ENCODE peak calls at places on chromosomes 13 and 19, in seven cellular contexts. F, E, M, X, C, Q and O are unnamed samples. For H3K27me3, the result is how much of the 10 kb centered on the place peaks cover.

GRCh38 chr13:22173605-22174004 is 502.7 kb downstream of the FGF9 start:
- DNase-seq in C (peak), E (no peak), M (no peak), Q (no peak), F (no peak), X (no peak), O (peak)

GRCh38 chr19:3604227-3604986 is 2.3 kb downstream of the TBXA2R start:
- DNase-seq in C (no peak), M (no peak), Q (no peak), E (no peak), X (no peak), F (no peak), O (no peak)

GRCh38 chr13:29999492-30000372 is 149.3 kb upstream of the UBL3 start:
- DNase-seq in E (no peak), C (no peak), M (no peak), Q (no peak), F (no peak), X (no peak), O (no peak)

GRCh38 chr13:107238262-107238661 is 670.3 kb upstream of the ARGLU1 start:
- DNase-seq in C (no peak), X (no peak), Q (no peak), F (no peak), M (no peak), E (no peak), O (no peak)

GRCh38 chr13:108178105-108178504 is 37.2 kb downstream of the LIG4 start:
- DNase-seq in F (no peak), M (no peak), C (no peak), E (no peak), X (no peak), Q (no peak), O (no peak)

GRCh38 chr13:24606486-24607170 is 73.6 kb upstream of the ATP12A start:
- DNase-seq in C (no peak), Q (no peak), F (no peak), X (no peak), E (no peak), M (no peak), O (no peak)

GRCh38 chr13:78334059-78334458 is 269.3 kb downstream of the POU4F1 start:
- DNase-seq in Q (no peak), X (no peak), M (peak), E (no peak), F (no peak), C (no peak), O (no peak)

GRCh38 chr19:48737360-48737998 is 2.9 kb downstream of the RASIP1 start:
- DNase-seq in E (no peak), X (no peak), C (peak), Q (no peak), M (peak), F (no peak), O (no peak)

GRCh38 chr13:32804673-32805260 is 211.5 kb upstream of the KL start:
- DNase-seq in E (no peak), C (peak), Q (peak), M (no peak), F (no peak), X (no peak), O (no peak)

GRCh38 chr19:1425102-1425842 is 12.9 kb upstream of the RPS15 start:
- DNase-seq in F (no peak), X (no peak), M (no peak), C (peak), E (no peak), Q (no peak), O (peak)

GRCh38 chr19:14433454-14434156 is 499 bp downstream of the PKN1 start:
- DNase-seq in C (no peak), F (peak), M (no peak), E (no peak), Q (no peak), X (no peak), O (no peak)

GRCh38 chr13:110910013-110910890 is 4.6 kb downstream of the ANKRD10 start:
- DNase-seq in F (no peak), X (no peak), E (no peak), Q (no peak), M (no peak), C (no peak), O (no peak)

GRCh38 chr13:113562866-113563265 is 21.7 kb upstream of the TFDP1 start:
- DNase-seq in X (no peak), M (no peak), E (peak), C (no peak), F (no peak), Q (no peak), O (no peak)

GRCh38 chr13:60397693-60398437 is 845 bp downstream of the TDRD3 start:
- DNase-seq in Q (peak), C (peak), F (peak), M (peak), X (peak), E (peak), O (peak)

GRCh38 chr19:35513975-35514809 is 743 bp upstream of the DMKN start:
- DNase-seq in M (peak), C (peak), Q (no peak), X (no peak), F (no peak), E (no peak), O (no peak)

GRCh38 chr19:42217522-42218442 is at the start of gene DEDD2:
- DNase-seq in E (peak), C (peak), Q (peak), F (peak), M (peak), X (peak), O (peak)
- TF ChIP-seq CTCF in E (no peak), C (peak), Q (no peak), F (no peak), M (no peak), X (no peak), O (peak)

GRCh38 chr19:5624741-5625140 is 1.9 kb downstream of the SAFB start:
- DNase-seq in Q (no peak), M (no peak), C (no peak), E (no peak), X (no peak), F (no peak), O (no peak)

GRCh38 chr19:5622465-5623396 is at the start of the genes SAFB and SAFB2:
- DNase-seq in X (peak), Q (peak), C (peak), F (peak), E (peak), M (peak), O (peak)

GRCh38 chr19:5624154-5624663 is 1.3 kb downstream of the SAFB start:
- DNase-seq in E (peak), Q (peak), X (no peak), F (peak), M (no peak), C (peak), O (no peak)

GRCh38 chr19:5621945-5622464 is 571 bp downstream of the SAFB2 start:
- DNase-seq in M (no peak), F (peak), Q (no peak), E (no peak), X (peak), C (no peak), O (no peak)

GRCh38 chr19:5623397-5624153 is 692 bp downstream of the SAFB start:
- DNase-seq in E (no peak), X (peak), C (no peak), F (peak), M (no peak), Q (no peak), O (no peak)
- H3K27ac ChIP-seq in E (peak), X (peak), C (peak), F (peak), M (no peak), Q (peak), O (peak)

GRCh38 chr13:99893567-99893966 is 78.0 kb downstream of the ZIC5 start:
- DNase-seq in E (no peak), M (no peak), X (no peak), C (no peak), F (no peak), Q (no peak), O (no peak)

GRCh38 chr13:99892866-99893504 is 78.6 kb downstream of the ZIC5 start:
- DNase-seq in X (no peak), F (no peak), M (no peak), C (no peak), E (no peak), Q (no peak), O (no peak)

GRCh38 chr13:99894835-99895427 is 76.6 kb downstream of the ZIC5 start:
- DNase-seq in E (no peak), X (no peak), C (no peak), Q (no peak), F (no peak), M (no peak), O (no peak)

GRCh38 chr13:99894105-99894504 is 77.5 kb downstream of the ZIC5 start:
- DNase-seq in F (no peak), X (no peak), C (no peak), M (no peak), E (no peak), Q (no peak), O (no peak)

DNA sequence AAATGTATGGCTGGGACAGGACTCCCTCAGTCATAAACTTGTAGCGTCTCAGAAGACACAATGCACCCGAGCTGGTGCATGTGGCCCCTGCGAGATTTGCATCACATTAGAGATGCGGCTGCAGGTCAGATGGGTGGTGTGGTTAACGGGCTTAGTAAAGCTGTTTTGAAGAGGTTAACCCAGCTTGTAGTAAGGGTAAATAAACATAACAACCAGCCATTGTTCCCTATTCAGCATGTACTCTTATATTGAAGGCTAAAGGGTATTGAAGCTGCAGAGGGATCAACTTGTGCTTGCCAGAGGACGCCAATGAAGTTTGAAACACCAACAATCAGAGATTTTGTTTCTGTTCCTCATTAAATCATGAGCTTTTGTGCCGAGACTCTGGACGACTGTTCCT is 79.4 kb downstream of the ZIC5 start:
- DNase-seq in F (no peak), M (peak), X (no peak), C (no peak), Q (no peak), E (no peak), O (no peak)
- H3K27me3 ChIP-seq in F (under half), M (under half), X (under half), C (half or more), Q (half or more), E (under half), O (half or more)

GRCh38 chr13:94345374-94346195 is 133.9 kb downstream of the DCT start:
- DNase-seq in E (no peak), C (peak), Q (peak), F (no peak), M (no peak), X (no peak), O (peak)
- TF ChIP-seq CTCF in E (no peak), C (no peak), Q (no peak), F (no peak), M (peak), X (no peak), O (peak)

DNA sequence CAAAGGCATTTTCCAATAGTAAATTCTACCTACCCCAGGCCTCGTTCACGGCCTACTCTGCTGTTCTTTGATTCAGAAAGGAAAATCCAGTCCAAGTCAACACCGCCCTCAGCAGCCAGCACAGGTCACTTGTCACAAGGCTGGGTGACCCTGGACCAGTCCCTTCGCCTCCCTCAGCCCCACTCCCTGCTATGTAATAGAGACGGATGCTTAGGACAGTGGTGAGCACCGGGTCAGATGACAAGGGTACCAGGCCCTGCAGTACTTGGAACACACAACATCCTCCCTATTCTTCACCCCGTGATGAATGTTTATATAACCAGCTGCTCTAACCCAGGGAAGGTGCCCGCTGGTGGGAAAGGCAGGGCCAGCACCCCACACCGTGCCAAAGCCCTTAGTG is 14.3 kb downstream of the LATS2 start:
- DNase-seq in C (no peak), M (no peak), F (no peak), Q (no peak), X (no peak), E (no peak), O (no peak)
- H3K27ac ChIP-seq in C (no peak), M (no peak), F (peak), Q (no peak), X (peak), E (no peak), O (no peak)

DNA sequence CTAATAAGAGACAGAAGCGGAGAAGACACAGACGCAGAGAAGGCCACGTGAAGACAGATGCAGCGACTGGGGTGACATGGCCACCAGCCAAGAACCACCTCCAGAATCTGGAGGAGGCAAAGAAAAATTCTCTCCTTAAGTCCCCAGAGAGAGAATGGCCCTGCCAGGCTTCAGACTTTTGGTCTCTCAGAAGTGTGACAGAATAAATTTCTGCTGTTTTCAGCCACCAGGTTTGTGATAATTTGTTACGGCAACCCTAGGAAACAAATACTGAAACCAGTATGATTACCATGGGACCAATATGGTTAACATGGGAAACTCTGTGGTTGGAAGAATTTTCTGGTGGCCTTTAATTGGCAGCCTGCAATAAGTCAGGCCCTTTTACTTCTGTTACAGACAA is 63.9 kb upstream of the DOCK9 start:
- DNase-seq in Q (no peak), C (no peak), E (no peak), M (no peak), X (no peak), F (no peak), O (no peak)
- H3K27me3 ChIP-seq in Q (under half), C (under half), E (under half), M (under half), X (under half), F (under half), O (under half)

GRCh38 chr19:33212024-33212772 is 13.5 kb downstream of the SLC7A10 start:
- DNase-seq in E (no peak), C (no peak), F (no peak), Q (no peak), M (no peak), X (no peak), O (no peak)

GRCh38 chr19:33212773-33213172 is 12.9 kb downstream of the SLC7A10 start:
- DNase-seq in F (no peak), M (no peak), E (no peak), Q (no peak), X (no peak), C (no peak), O (no peak)

GRCh38 chr19:33216198-33216830 is 9.3 kb downstream of the SLC7A10 start:
- DNase-seq in M (peak), X (no peak), C (no peak), E (no peak), F (no peak), Q (no peak), O (no peak)

GRCh38 chr19:33215438-33216197 is 10.0 kb downstream of the SLC7A10 start:
- DNase-seq in Q (no peak), C (no peak), E (no peak), M (no peak), X (no peak), F (no peak), O (no peak)

DNA sequence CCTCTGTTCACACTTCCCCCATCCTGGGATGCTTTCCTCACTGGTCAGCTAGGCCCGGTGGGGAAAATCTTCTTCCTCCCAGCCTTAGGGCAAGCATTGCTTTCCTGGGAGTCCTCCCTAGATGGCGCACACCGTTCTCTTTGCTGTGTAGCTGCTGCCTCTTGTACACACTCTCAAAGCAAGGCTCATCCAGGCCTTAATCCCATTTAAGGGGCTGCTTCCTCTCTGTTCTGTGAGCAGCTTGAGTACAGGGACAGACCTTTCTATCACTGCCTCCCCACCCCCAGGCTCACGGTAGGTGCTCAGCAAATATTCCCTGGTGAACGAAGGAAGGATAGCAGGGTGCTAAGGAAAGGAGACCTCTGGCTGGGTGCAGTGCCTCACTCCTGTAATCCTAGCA is 11.0 kb downstream of the SLC7A10 start:
- DNase-seq in F (no peak), X (no peak), E (no peak), Q (no peak), C (peak), M (peak), O (no peak)
- TF ChIP-seq CTCF in F (no peak), X (no peak), E (no peak), Q (peak), C (peak), M (peak), O (peak)

DNA sequence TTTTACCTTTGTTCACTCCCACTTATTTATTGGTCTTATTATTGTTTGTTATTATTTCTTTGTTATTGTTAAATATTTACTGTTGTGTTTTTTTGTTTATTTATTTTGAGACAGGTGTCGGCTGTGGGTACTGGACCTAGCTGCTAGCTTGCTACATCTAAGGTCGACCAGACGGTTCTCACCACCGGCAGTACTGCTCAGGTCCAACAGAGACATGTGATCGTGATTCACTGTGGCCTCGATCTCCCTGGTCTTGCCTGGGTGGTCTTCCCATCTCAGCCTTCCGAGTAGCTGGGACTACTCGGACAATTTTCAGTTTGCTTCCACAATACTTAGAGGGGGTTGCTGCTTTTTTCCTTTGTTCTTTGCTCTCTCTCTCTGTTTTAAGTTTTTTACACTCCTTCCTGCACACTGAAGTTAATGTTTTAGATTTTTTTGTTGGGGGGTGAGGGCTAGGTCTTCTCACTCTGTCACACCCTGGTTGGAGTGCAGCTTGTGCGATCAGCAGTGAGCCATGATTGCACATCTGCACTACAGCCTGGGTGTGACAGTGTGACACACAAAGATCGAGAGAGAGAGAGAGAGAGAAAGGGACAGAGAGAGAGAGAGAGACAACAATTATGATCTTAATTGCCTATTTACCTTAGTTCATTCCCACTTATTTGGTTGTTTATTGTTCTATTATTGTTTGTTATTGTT is 1432.4 kb downstream of the UQCRFS1 start:
- DNase-seq in E (no peak), F (no peak), Q (no peak), X (no peak), M (no peak), C (no peak), O (no peak)
- H3K27ac ChIP-seq in E (no peak), F (no peak), Q (no peak), X (no peak), M (no peak), C (no peak), O (no peak)

DNA sequence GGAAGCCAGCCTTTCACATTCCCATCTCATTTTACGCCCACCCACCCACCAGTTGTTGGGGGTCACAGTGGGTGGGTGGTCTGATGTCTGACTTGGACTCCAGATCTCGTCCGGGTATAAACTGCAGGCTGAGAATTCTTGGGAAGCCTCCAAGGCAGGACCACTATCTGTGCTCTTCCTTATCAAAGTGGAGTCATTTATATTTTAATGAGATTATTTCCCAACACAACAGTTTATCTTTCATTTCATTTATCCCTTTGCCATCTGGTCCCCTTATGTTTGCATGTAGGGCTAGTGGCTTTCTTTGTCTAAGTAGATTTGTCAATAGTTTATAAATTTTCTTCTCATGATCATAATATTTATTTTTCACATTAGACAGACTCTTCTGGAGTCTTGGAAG is 3.5 kb upstream of the FAM124A start:
- DNase-seq in E (no peak), Q (no peak), C (no peak), F (no peak), X (no peak), M (no peak), O (no peak)
- H3K27me3 ChIP-seq in E (under half), Q (under half), C (under half), F (under half), X (under half), M (under half), O (half or more)

GRCh38 chr19:46753420-46754155 is 7.3 kb upstream of the STRN4 start:
- DNase-seq in C (peak), M (peak), E (peak), F (peak), X (peak), Q (no peak), O (no peak)
- TF ChIP-seq CTCF in C (peak), M (peak), E (peak), F (peak), X (peak), Q (peak), O (peak)